ENCODE peak calls at places on chromosomes 3 and 15, in five cellular contexts. One of them, this sample, is unnamed.

GRCh38 chr3:141109761-141110160 is 58.6 kb downstream of the SPSB4 start:
- DNase-seq in testis: no peak
- DNase-seq in HepG2: no peak
- DNase-seq in IMR-90: no peak
- DNase-seq in heart left ventricle: peak; percentile 52
- DNase-seq in this sample: no peak

GRCh38 chr15:84992157-84992940 is 10.7 kb downstream of the PDE8A start:
- DNase-seq in testis: no peak
- DNase-seq in heart left ventricle: no peak
- DNase-seq in HepG2: peak; percentile 49
- DNase-seq in IMR-90: peak; percentile 87
- DNase-seq in this sample: no peak

GRCh38 chr15:40543631-40544294 is 21.1 kb downstream of the CCDC32 start:
- DNase-seq in testis: no peak
- DNase-seq in heart left ventricle: no peak
- DNase-seq in IMR-90: no peak
- DNase-seq in HepG2: no peak
- DNase-seq in this sample: no peak

GRCh38 chr3:17489139-17489538 is 253.3 kb downstream of the TBC1D5 start:
- DNase-seq in heart left ventricle: no peak
- DNase-seq in HepG2: no peak
- DNase-seq in testis: no peak
- DNase-seq in IMR-90: peak; percentile 77
- DNase-seq in this sample: no peak

GRCh38 chr3:31230425-31230824 is 302.3 kb upstream of the STT3B start:
- DNase-seq in HepG2: no peak
- DNase-seq in IMR-90: no peak
- DNase-seq in heart left ventricle: no peak
- DNase-seq in testis: no peak
- DNase-seq in this sample: no peak

GRCh38 chr15:28942521-28943035 is 56.8 kb downstream of the APBA2 start:
- DNase-seq in HepG2: no peak
- DNase-seq in testis: no peak
- DNase-seq in IMR-90: no peak
- DNase-seq in heart left ventricle: no peak
- DNase-seq in this sample: peak; percentile 32

GRCh38 chr15:43928152-43928551 is 101.3 kb downstream of the WDR76 start:
- DNase-seq in HepG2: no peak
- DNase-seq in IMR-90: no peak
- DNase-seq in heart left ventricle: no peak
- DNase-seq in testis: no peak
- DNase-seq in this sample: no peak

GRCh38 chr3:51703776-51704510 is 2.9 kb upstream of the GRM2 start:
- DNase-seq in heart left ventricle: no peak
- DNase-seq in HepG2: no peak
- DNase-seq in IMR-90: no peak
- DNase-seq in testis: no peak
- DNase-seq in this sample: peak; percentile 44

GRCh38 chr3:98540346-98540745 is 8.6 kb downstream of the GPR15 start:
- DNase-seq in IMR-90: no peak
- DNase-seq in HepG2: no peak
- DNase-seq in heart left ventricle: no peak
- DNase-seq in testis: no peak
- DNase-seq in this sample: no peak

GRCh38 chr3:29557825-29558224 is 277.0 kb downstream of the RBMS3 start:
- DNase-seq in testis: no peak
- DNase-seq in IMR-90: no peak
- DNase-seq in heart left ventricle: no peak
- DNase-seq in HepG2: no peak
- DNase-seq in this sample: no peak

GRCh38 chr15:60093273-60094067 is 89.4 kb downstream of the FOXB1 start:
- DNase-seq in IMR-90: no peak
- DNase-seq in heart left ventricle: no peak
- DNase-seq in HepG2: peak; percentile 59
- DNase-seq in testis: no peak
- DNase-seq in this sample: no peak

GRCh38 chr15:84600331-84600686 is 500 bp upstream of the ZSCAN2 start:
- DNase-seq in IMR-90: peak; percentile 83
- DNase-seq in testis: peak; percentile 89
- DNase-seq in HepG2: peak; percentile 75
- DNase-seq in heart left ventricle: peak; percentile 85
- DNase-seq in this sample: peak; percentile 92

GRCh38 chr3:186044973-186045372 is 63.9 kb downstream of the ETV5 start:
- DNase-seq in IMR-90: peak; percentile 53
- DNase-seq in testis: peak; percentile 23
- DNase-seq in heart left ventricle: no peak
- DNase-seq in HepG2: peak; percentile 92
- DNase-seq in this sample: no peak

GRCh38 chr3:176523114-176523513 is 674.2 kb downstream of the TBL1XR1 start:
- DNase-seq in testis: no peak
- DNase-seq in IMR-90: no peak
- DNase-seq in HepG2: no peak
- DNase-seq in heart left ventricle: no peak
- DNase-seq in this sample: no peak

GRCh38 chr3:99366663-99367429 is 271.5 kb upstream of the COL8A1 start:
- DNase-seq in testis: no peak
- DNase-seq in IMR-90: no peak
- DNase-seq in HepG2: no peak
- DNase-seq in heart left ventricle: no peak
- DNase-seq in this sample: no peak

GRCh38 chr15:72306211-72306785 is 13.7 kb downstream of the CELF6 start:
- DNase-seq in heart left ventricle: no peak
- DNase-seq in testis: no peak
- DNase-seq in IMR-90: peak; percentile 32
- DNase-seq in HepG2: no peak
- DNase-seq in this sample: peak; percentile 57

GRCh38 chr3:115336836-115337235 is 189.7 kb upstream of the ZBTB20 start:
- DNase-seq in HepG2: no peak
- DNase-seq in heart left ventricle: no peak
- DNase-seq in testis: no peak
- DNase-seq in IMR-90: no peak
- DNase-seq in this sample: no peak

GRCh38 chr15:65054333-65055200 is 9.4 kb downstream of the SLC51B start:
- DNase-seq in heart left ventricle: peak; percentile 78
- DNase-seq in HepG2: peak; percentile 64
- DNase-seq in IMR-90: peak; percentile 68
- DNase-seq in testis: peak; percentile 83
- DNase-seq in this sample: peak; percentile 91

GRCh38 chr3:11391930-11392688 is 119.9 kb downstream of the ATG7 start:
- DNase-seq in HepG2: no peak
- DNase-seq in IMR-90: peak; percentile 59
- DNase-seq in testis: no peak
- DNase-seq in heart left ventricle: no peak
- DNase-seq in this sample: no peak

GRCh38 chr15:74327756-74328155 is 39.7 kb downstream of the CYP11A1 start:
- DNase-seq in heart left ventricle: no peak
- DNase-seq in HepG2: no peak
- DNase-seq in IMR-90: no peak
- DNase-seq in testis: no peak
- DNase-seq in this sample: no peak

GRCh38 chr3:194488007-194488742 is 1.4 kb upstream of the ATP13A3 start:
- DNase-seq in HepG2: no peak
- DNase-seq in heart left ventricle: no peak
- DNase-seq in testis: no peak
- DNase-seq in IMR-90: no peak
- DNase-seq in this sample: no peak
- TF ChIP-seq POLR2A in HepG2: no peak
- TF ChIP-seq POLR2A in heart left ventricle: no peak
- TF ChIP-seq POLR2A in testis: no peak
- TF ChIP-seq POLR2A in IMR-90: peak; percentile 9
- TF ChIP-seq POLR2A in this sample: no peak

DNA sequence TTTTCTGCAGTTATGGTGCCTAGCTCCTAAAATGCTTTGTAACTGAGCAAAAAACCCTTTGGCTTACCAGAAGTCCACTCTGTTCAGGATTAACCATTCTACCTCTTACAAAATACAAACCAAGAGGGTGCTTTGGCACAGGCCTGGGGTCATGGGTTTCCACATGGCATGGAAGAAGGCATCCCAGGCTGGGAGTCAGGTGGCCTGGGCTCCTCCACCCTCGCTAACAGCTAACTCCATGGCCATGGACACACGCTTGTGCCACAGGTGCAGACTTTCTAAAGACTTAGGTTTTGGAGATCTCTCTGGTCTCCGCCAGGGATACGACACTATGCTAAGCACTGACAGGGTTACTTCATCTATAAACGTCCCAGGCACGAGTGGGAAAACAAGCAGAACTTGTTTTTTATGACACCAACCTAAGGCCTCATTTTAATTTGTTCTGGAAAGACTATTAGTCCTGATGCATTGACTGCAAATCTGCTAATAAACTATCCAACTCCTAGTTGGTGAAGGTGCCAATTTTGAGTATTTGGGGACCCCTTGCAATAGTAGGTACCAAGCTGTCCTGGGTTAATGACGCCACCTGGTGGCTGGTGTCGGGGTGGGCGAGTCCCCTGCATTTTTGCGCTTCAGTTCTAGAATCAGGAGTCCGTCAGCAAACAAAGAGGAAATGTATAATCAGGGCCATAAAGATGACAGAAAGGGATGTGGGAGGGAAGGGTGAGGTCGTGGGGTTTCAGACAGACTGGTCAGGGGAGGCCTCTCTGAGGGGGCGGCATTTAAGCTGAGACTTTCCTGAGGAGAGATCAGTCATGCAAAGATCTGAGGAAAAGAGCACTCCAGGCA is 10.3 kb upstream of the ALDH1A3 start:
- DNase-seq in testis: no peak
- DNase-seq in IMR-90: no peak
- DNase-seq in heart left ventricle: no peak
- DNase-seq in HepG2: no peak
- DNase-seq in this sample: no peak
- TF ChIP-seq CTCF in testis: peak; percentile 17
- TF ChIP-seq CTCF in IMR-90: peak; percentile 33
- TF ChIP-seq CTCF in heart left ventricle: peak; percentile 16
- TF ChIP-seq CTCF in HepG2: peak; percentile 42
- TF ChIP-seq CTCF in this sample: no peak

DNA sequence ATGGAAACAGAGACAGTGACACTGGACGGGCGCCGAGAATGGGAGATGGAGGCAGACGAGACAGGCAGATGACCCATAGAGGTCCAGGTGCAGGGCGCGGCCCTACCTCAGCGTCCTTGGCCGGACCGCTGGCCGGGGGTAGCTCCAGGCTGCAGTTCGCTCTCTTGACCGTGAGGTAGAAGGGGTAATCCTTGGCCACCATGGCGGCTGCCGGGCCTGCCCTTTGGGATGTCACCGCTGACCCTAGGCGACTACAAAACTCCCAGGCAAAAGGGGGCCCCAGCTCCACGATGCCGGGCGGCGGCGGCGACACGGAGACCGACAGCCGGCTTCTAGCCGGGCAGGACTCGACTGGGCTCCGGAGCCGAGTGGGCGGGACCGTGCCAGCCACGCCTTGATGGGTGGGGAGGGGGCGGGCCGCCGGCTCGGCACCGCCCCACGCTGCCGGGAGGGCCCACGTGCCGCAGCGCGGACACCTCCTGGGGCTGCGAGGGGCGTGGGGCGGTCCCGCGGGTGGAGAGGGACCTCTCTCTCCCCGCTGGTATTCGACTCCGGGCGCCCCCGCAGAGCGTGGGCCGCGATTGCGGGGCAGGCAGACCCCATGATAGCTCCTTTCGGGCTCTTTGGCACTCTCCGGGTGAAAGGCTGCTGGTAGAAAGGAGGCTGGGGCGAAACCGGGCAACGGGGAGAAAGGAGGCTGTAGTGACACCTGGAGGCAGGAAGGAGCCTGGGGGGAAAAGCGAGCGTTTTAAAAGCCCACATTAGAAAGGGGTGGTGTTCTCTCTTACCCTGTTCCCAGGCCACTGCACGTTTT is at the start of gene ARHGEF3:
- DNase-seq in IMR-90: peak; percentile 48
- DNase-seq in testis: peak; percentile 89
- DNase-seq in heart left ventricle: peak; percentile 89
- DNase-seq in HepG2: peak; percentile 76
- DNase-seq in this sample: peak; percentile 90
- TF ChIP-seq POLR2A in IMR-90: peak; percentile 41
- TF ChIP-seq POLR2A in testis: peak; percentile 82
- TF ChIP-seq POLR2A in heart left ventricle: peak; percentile 94
- TF ChIP-seq POLR2A in HepG2: peak; percentile 73
- TF ChIP-seq POLR2A in this sample: peak; percentile 75

DNA sequence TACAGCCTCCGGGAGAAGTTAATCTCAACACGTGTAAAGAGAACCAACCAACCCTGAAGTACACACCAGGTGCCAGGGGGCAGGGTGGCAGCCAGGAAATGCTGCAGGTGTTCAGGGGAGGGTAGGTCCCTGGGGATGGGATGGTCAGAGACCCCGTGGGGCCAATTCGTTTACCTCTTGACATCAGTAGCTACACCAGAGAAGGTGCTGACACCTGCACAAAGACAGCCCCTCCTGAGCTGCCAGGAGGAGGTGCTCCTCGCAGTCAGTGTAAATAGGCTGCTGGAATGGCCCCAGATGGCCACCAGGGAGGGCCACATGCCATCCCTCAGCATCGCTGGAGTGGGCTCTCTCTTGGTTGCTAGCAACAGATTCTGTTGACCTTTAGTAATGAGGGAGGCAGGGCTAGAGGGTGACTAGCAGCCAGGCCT is 52.8 kb downstream of the CORO2B start:
- DNase-seq in HepG2: no peak
- DNase-seq in heart left ventricle: no peak
- DNase-seq in testis: no peak
- DNase-seq in IMR-90: no peak
- DNase-seq in this sample: no peak
- TF ChIP-seq CTCF in HepG2: no peak
- TF ChIP-seq CTCF in heart left ventricle: no peak
- TF ChIP-seq CTCF in testis: no peak
- TF ChIP-seq CTCF in IMR-90: no peak
- TF ChIP-seq CTCF in this sample: no peak

DNA sequence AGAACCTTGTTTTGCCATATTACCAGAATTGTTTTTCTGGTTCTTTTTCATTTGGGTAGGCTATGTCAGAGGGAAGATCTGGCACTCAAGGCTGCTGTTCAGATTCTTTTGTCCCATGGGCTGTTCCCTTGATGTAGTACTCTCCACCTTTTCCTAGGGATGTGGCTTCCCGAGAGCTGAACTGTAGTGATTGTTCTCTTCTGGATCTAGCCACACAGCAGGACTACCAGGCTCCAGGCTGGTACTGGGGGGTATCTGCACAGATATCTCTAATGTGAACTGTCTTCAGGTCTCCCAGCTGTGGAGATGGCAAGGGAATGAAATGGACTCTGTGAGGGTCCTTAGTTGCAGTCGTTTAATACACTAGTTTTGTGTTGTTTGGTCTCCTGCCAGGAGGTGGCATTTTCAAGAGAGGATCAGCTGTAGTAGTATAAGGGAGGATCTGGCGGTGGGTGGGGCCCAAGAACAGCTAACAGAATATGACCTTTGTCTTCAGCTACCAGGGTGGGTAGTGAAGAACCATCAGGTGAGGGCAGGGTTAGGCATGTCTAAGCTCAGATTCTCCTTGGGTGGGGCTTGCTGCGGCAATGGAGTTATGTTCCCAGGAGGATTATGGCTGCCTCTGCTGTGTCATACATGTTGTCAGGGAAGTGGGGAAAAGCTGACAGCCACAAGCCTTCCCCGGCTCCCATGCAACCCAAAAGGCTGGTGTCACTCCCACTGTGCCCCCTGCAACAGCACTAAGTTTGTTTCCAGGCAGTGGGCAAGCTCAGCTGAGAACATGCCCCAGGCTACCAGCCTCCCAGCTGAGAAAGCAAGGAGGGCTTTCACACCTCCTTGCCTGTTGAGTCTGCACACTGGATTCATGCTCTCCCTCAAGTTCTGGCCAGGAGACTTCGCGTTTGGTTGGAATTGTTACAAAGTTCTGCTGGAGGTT is 252.5 kb downstream of the ISL2 start:
- DNase-seq in testis: no peak
- DNase-seq in heart left ventricle: no peak
- DNase-seq in IMR-90: no peak
- DNase-seq in HepG2: no peak
- DNase-seq in this sample: no peak
- TF ChIP-seq POLR2A in testis: no peak
- TF ChIP-seq POLR2A in heart left ventricle: no peak
- TF ChIP-seq POLR2A in IMR-90: no peak
- TF ChIP-seq POLR2A in HepG2: no peak
- TF ChIP-seq POLR2A in this sample: no peak

This sample was measured in sigmoid colon.